ENCODE peak calls at places on chromosomes 6 and 20, in four cellular contexts. Z, L, Y and B are unnamed samples.
A peak's percentile ranks its signal among the peaks of the same experiment; 100 is the strongest.

GRCh38 chr20:24958506-24959385 is 9.7 kb downstream of the CST7 start:
- DNase-seq in Z (no peak), L (no peak), Y (no peak), B (no peak)

GRCh38 chr20:44079968-44080560 is 106.9 kb downstream of the JPH2 start:
- DNase-seq in Z (no peak), L (no peak), Y (no peak), B (no peak)

GRCh38 chr6:62057300-62057699 is 228.7 kb downstream of the KHDRBS2 start:
- DNase-seq in Z (no peak), L (no peak), Y (no peak), B (no peak)

GRCh38 chr6:144362042-144363018 is 77.2 kb downstream of the UTRN start:
- DNase-seq in Z (no peak), L (no peak), Y (no peak), B (no peak)

GRCh38 chr6:168631589-168631988 is 190.6 kb downstream of the SMOC2 start:
- DNase-seq in Z (no peak), L (no peak), Y (no peak), B (no peak)

GRCh38 chr6:5763871-5764270 is 242.9 kb downstream of the NRN1 start:
- DNase-seq in Z (no peak), L (no peak), Y (peak; percentile 5), B (peak; percentile 16)

GRCh38 chr6:33716379-33716778 is 4.9 kb upstream of the UQCC2 start:
- DNase-seq in Z (no peak), L (no peak), Y (no peak), B (no peak)

GRCh38 chr6:133432021-133432989 is 191.1 kb downstream of the EYA4 start:
- DNase-seq in Z (no peak), L (no peak), Y (no peak), B (no peak)

GRCh38 chr6:154247119-154247814 is 109.3 kb downstream of the IPCEF1 start:
- DNase-seq in Z (no peak), L (no peak), Y (no peak), B (no peak)

GRCh38 chr6:27474172-27474465 is 1.2 kb upstream of the ZNF184 start:
- DNase-seq in Z (no peak), L (no peak), Y (no peak), B (no peak)

DNA sequence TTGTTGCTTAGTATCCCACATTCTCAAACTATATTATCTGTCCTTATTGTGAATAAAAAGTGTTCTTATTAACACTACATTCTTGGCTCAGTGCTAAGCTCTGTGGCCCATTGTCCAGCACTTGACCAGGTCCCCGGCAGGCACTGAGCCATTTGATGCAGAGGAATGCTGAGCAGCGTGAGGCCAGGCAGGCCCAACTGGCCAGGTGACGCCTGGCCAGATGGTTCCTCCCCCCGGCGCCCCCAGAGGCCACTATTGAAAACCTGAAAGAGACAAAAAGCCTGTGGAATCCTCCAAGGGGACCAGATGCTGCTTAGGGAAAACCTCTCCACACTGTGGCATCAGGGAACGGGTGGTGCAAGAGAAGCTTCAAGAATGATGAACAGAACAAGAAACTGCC is 597.5 kb upstream of the JAG1 start:
- DNase-seq in Z (no peak), L (no peak), Y (no peak), B (no peak)
- TF ChIP-seq SPI1 in Z (no peak), L (no peak), Y (no peak), B (no peak)

GRCh38 chr20:47964174-47964573 is 178.9 kb upstream of the SULF2 start:
- DNase-seq in Z (no peak), L (no peak), Y (no peak), B (no peak)

GRCh38 chr20:47960769-47961525 is 175.7 kb upstream of the SULF2 start:
- DNase-seq in Z (no peak), L (no peak), Y (no peak), B (no peak)

GRCh38 chr20:47963022-47963421 is 177.7 kb upstream of the SULF2 start:
- DNase-seq in Z (no peak), L (no peak), Y (no peak), B (no peak)

GRCh38 chr20:47960277-47960676 is 175.0 kb upstream of the SULF2 start:
- DNase-seq in Z (no peak), L (no peak), Y (no peak), B (no peak)

DNA sequence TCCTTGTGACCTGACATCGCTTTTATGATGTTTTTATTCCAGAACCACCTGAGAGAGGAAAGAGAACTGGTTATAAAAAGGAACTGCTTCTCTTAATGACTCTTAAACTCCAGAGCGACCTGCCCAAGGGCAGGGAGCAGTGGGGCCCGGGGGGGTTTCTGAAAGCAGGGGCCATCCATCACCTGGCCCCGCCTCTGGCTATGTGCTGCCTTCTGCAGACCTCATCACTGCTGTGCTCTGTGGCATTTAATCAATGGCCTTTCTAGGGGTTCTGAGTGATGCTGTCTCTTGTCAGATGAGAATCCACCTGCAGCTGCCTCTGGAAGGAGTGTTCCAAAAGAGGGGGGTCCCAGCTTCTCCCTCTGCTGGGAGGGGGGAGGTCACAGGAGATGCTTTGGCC is 177.0 kb upstream of the SULF2 start:
- DNase-seq in Z (no peak), L (no peak), Y (no peak), B (no peak)
- TF ChIP-seq SPI1 in Z (no peak), L (no peak), Y (no peak), B (no peak)

DNA sequence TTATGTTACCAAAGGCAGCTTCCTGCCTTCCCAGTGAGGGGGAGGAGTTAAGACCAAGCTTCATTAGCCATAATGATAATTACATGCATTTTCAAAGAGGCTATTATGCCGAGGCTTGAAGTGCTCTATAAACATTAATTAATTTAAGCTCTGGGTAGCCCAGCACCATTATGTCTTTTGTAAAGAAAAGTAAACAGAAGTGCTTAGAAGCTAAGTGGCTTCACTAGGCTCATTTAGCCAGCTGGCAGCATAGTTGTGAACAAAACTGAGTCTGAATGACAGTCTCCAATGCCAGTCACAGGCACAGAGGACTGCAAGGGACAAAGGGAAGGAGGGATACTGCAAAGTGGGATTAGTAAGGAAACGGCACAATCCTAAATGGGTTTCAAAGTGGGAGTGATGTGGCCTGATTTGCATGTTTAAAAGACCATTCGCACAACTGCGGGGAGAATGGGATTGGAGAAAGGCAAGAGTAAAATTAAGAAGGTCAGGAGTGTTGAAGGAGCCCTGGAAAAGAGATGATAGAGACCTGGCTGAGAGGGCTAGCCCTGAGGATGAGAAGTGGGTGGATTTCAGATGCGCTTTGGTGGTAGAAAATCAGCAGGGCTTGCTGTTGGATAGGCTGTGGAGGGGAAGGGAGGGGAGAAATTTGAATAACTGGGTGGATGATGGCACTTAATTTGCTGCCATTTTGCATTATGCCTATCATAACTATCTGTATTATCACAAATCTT is 20.1 kb upstream of the ISM1 start:
- DNase-seq in Z (no peak), L (no peak), Y (no peak), B (no peak)
- TF ChIP-seq SPI1 in Z (no peak), L (no peak), Y (no peak), B (no peak)

GRCh38 chr6:18102783-18103509 is 19.5 kb downstream of the NHLRC1 start:
- DNase-seq in Z (no peak), L (no peak), Y (no peak), B (no peak)

GRCh38 chr6:18101873-18102272 is 20.6 kb downstream of the NHLRC1 start:
- DNase-seq in Z (no peak), L (no peak), Y (no peak), B (no peak)

GRCh38 chr6:18100296-18100695 is 22.2 kb downstream of the NHLRC1 start:
- DNase-seq in Z (no peak), L (no peak), Y (no peak), B (no peak)

GRCh38 chr6:18099501-18099900 is 23.0 kb downstream of the NHLRC1 start:
- DNase-seq in Z (no peak), L (no peak), Y (no peak), B (no peak)

GRCh38 chr6:18101271-18101670 is 21.2 kb downstream of the NHLRC1 start:
- DNase-seq in Z (no peak), L (no peak), Y (no peak), B (no peak)
- TF ChIP-seq SPI1 in Z (no peak), L (no peak), Y (no peak), B (no peak)

GRCh38 chr20:31573555-31574295 is 31.4 kb upstream of the ID1 start:
- DNase-seq in Z (no peak), L (no peak), Y (no peak), B (no peak)
- TF ChIP-seq SPI1 in Z (no peak), L (no peak), Y (no peak), B (no peak)

GRCh38 chr6:84197708-84198107 is 29.7 kb downstream of the CEP162 start:
- DNase-seq in Z (no peak), L (no peak), Y (no peak), B (no peak)

GRCh38 chr6:84191802-84192201 is 35.6 kb downstream of the CEP162 start:
- DNase-seq in Z (no peak), L (no peak), Y (no peak), B (no peak)

DNA sequence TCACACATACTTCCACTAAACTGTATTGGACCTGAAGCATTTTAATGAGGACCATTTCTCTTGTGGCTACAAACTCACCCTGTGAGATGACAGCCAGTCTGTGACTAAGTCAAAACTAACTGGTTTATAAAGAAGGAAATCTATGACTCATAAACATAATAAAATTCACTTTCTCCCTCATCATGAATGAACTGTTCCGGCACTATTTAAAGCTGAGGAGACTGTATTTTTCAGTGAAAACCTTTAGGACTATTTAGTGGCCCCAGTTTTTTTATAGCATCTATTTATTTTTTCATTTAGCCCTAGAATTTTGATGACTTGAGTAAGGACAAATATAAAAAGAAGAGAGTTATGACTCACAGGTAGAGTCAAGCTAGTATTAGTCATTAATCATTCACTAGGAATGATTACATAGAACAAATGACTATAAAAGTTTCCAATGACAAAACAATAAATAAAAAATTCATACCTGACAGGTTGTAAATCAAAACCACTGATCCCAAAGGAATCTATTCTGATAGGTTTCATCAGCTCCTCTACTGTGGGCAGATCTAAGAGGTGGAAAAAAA is 34.2 kb downstream of the CEP162 start:
- DNase-seq in Z (no peak), L (no peak), Y (no peak), B (no peak)
- TF ChIP-seq SPI1 in Z (no peak), L (no peak), Y (no peak), B (no peak)

DNA sequence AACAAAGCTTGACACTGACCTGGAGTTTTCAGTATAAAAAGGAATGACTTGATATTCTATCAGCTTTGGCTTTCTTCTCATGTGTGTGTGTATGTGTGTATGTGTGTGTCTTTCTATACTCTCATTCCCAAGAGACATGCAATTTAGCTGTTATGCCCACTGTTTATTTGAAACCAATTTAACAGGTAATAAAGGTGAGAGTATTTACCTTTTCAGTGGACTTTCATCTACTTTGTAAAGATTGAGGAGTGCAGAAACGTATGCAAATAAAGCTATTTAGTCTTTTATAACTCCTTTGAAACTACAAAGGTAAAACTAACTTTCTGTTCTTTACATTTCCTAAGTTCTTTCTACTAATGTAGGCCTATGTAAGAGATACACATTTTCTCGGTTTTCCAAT is 103.5 kb upstream of the HS3ST5 start:
- DNase-seq in Z (no peak), L (no peak), Y (no peak), B (no peak)
- TF ChIP-seq SPI1 in Z (no peak), L (no peak), Y (no peak), B (no peak)

DNA sequence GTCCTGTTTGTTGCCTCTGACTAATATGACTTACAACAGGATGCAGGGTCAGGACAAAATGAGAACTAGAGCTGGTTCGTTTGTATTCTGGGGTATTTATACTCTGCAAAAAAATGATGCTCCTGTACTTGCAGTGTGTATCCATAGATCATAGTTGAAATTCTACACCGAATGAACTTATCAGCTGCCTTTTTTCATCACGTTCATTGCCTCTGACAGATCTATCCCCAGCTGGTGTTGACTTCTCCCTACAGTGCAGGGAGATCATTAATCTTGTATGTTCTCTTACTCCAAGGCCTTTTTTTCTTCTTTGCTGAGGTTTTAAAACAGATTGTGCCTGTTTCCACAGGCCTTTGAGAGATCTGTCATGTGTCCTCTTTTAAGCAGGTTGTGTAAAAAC is 78.9 kb upstream of the CD83 start:
- DNase-seq in Z (no peak), L (no peak), Y (no peak), B (no peak)
- TF ChIP-seq SPI1 in Z (no peak), L (no peak), Y (no peak), B (no peak)